ENCODE peak calls at places on chromosome X, in nine cellular contexts. S, C, R, I, X, N, M, D and U are unnamed samples.

GRCh38 chrX:155127940-155128339 is 56.6 kb downstream of the BRCC3 start:
- DNase-seq in S (no peak), C (no peak), R (no peak), I (no peak), X (no peak), N (no peak), M (no peak), D (no peak), U (no peak)

GRCh38 chrX:154466907-154467306 is 8.8 kb downstream of the PLXNA3 start:
- DNase-seq in S (no peak), C (no peak), R (no peak), I (no peak), X (no peak), N (no peak), M (no peak), D (no peak), U (no peak)

GRCh38 chrX:30875957-30876356 is 13.1 kb downstream of the TAB3 start:
- DNase-seq in S (peak; percentile 73), C (no peak), R (no peak), I (no peak), X (peak; percentile 89), N (no peak), M (no peak), D (no peak), U (no peak)

GRCh38 chrX:49977319-49978090 is 55.1 kb downstream of the CLCN5 start:
- DNase-seq in S (no peak), C (no peak), R (no peak), I (no peak), X (no peak), N (no peak), M (no peak), D (no peak), U (no peak)

GRCh38 chrX:42021058-42021457 is 97.7 kb upstream of the CASK start:
- DNase-seq in S (no peak), C (no peak), R (no peak), I (no peak), X (no peak), N (no peak), M (no peak), D (no peak), U (no peak)

GRCh38 chrX:16319929-16320328 is 152.6 kb downstream of the MAGEB17 start:
- DNase-seq in S (peak; percentile 47), C (no peak), R (no peak), I (no peak), X (no peak), N (no peak), M (no peak), D (no peak), U (no peak)

GRCh38 chrX:41921492-41922124 is 1.7 kb downstream of the CASK start:
- DNase-seq in S (peak; percentile 26), C (no peak), R (no peak), I (no peak), X (peak; percentile 79), N (no peak), M (no peak), D (no peak), U (no peak)

GRCh38 chrX:73668779-73669178 is 105.8 kb downstream of the CHIC1 start:
- DNase-seq in S (no peak), C (no peak), R (no peak), I (no peak), X (no peak), N (no peak), M (no peak), D (no peak), U (no peak)

GRCh38 chrX:154051210-154051810 is 31.6 kb upstream of the IRAK1 start:
- DNase-seq in S (peak; percentile 67), C (peak; percentile 85), R (peak; percentile 32), I (peak; percentile 85), X (peak; percentile 39), N (no peak), M (peak; percentile 14), D (peak; percentile 33), U (no peak)

GRCh38 chrX:41338422-41338821 is 4.5 kb downstream of the DDX3X start:
- DNase-seq in S (peak; percentile 31), C (no peak), R (no peak), I (no peak), X (no peak), N (no peak), M (no peak), D (no peak), U (no peak)

GRCh38 chrX:5388087-5388486 is 840.6 kb downstream of the NLGN4X start:
- DNase-seq in S (no peak), C (no peak), R (no peak), I (no peak), X (no peak), N (no peak), M (no peak), D (no peak), U (no peak)

GRCh38 chrX:128698528-128698927 is 646.3 kb upstream of the ACTRT1 start:
- DNase-seq in S (no peak), C (no peak), R (no peak), I (no peak), X (no peak), N (no peak), M (no peak), D (no peak), U (no peak)

GRCh38 chrX:23854122-23854521 is 53.6 kb downstream of the APOO start:
- DNase-seq in S (no peak), C (no peak), R (no peak), I (no peak), X (no peak), N (no peak), M (no peak), D (no peak), U (no peak)

GRCh38 chrX:68647156-68647957 is at the start of gene STARD8:
- DNase-seq in S (peak; percentile 79), C (peak; percentile 86), R (peak; percentile 1), I (peak; percentile 72), X (no peak), N (no peak), M (peak; percentile 28), D (peak; percentile 15), U (peak; percentile 43)

GRCh38 chrX:43087825-43088224 is 309.9 kb upstream of the PPP1R2C start:
- DNase-seq in S (no peak), C (no peak), R (no peak), I (no peak), X (no peak), N (no peak), M (no peak), D (no peak), U (no peak)

GRCh38 chrX:18702362-18703195 is 4.9 kb upstream of the PPEF1 start:
- DNase-seq in S (peak; percentile 57), C (no peak), R (peak; percentile 29), I (no peak), X (peak; percentile 73), N (no peak), M (peak; percentile 15), D (no peak), U (no peak)

GRCh38 chrX:67780694-67781109 is 236.9 kb downstream of the AR start:
- DNase-seq in S (peak; percentile 98), C (no peak), R (no peak), I (peak; percentile 88), X (peak; percentile 91), N (peak; percentile 32), M (peak; percentile 3), D (no peak), U (peak; percentile 55)

GRCh38 chrX:129781134-129782014 is 1.6 kb downstream of the SASH3 start:
- DNase-seq in S (no peak), C (peak; percentile 67), R (no peak), I (peak; percentile 72), X (no peak), N (no peak), M (no peak), D (no peak), U (no peak)

GRCh38 chrX:14095702-14096101 is 66.0 kb upstream of the GEMIN8 start:
- DNase-seq in S (peak; percentile 63), C (peak; percentile 74), R (peak; percentile 27), I (no peak), X (peak; percentile 48), N (no peak), M (peak; percentile 27), D (peak; percentile 10), U (peak; percentile 39)